ENCODE peak calls at places on chromosome 2, in five cellular contexts. One of them, this sample, is unnamed.
A peak's percentile ranks its signal among the peaks of the same experiment; 100 is the strongest.

GRCh38 chr2:164599954-164600589 is 21.2 kb downstream of the GRB14 start:
- DNase-seq in sigmoid colon: no peak
- DNase-seq in colonic mucosa: peak; percentile 34
- DNase-seq in GM23248: peak; percentile 90
- DNase-seq in tibial nerve: peak; percentile 54
- DNase-seq in this sample: no peak

GRCh38 chr2:216692636-216693413 is 2.5 kb downstream of the IGFBP5 start:
- DNase-seq in sigmoid colon: peak; percentile 97
- DNase-seq in colonic mucosa: peak; percentile 79
- DNase-seq in GM23248: peak; percentile 75
- DNase-seq in tibial nerve: peak; percentile 91
- DNase-seq in this sample: no peak

GRCh38 chr2:101806123-101806522 is 108.6 kb downstream of the MAP4K4 start:
- DNase-seq in sigmoid colon: no peak
- DNase-seq in colonic mucosa: no peak
- DNase-seq in GM23248: peak; percentile 75
- DNase-seq in tibial nerve: no peak
- DNase-seq in this sample: no peak

GRCh38 chr2:111057045-111057444 is 63.7 kb upstream of the BCL2L11 start:
- DNase-seq in sigmoid colon: no peak
- DNase-seq in colonic mucosa: no peak
- DNase-seq in GM23248: no peak
- DNase-seq in tibial nerve: no peak
- DNase-seq in this sample: no peak

GRCh38 chr2:235859651-235860050 is 308.5 kb downstream of the GBX2 start:
- DNase-seq in sigmoid colon: peak; percentile 37
- DNase-seq in colonic mucosa: no peak
- DNase-seq in GM23248: no peak
- DNase-seq in tibial nerve: peak; percentile 15
- DNase-seq in this sample: no peak

GRCh38 chr2:220166616-220167015 is 539.2 kb downstream of the SLC4A3 start:
- DNase-seq in sigmoid colon: no peak
- DNase-seq in colonic mucosa: no peak
- DNase-seq in GM23248: peak; percentile 27
- DNase-seq in tibial nerve: peak; percentile 27
- DNase-seq in this sample: no peak

GRCh38 chr2:54503192-54503591 is 47.1 kb downstream of the SPTBN1 start:
- DNase-seq in sigmoid colon: no peak
- DNase-seq in colonic mucosa: peak; percentile 30
- DNase-seq in GM23248: peak; percentile 43
- DNase-seq in tibial nerve: no peak
- DNase-seq in this sample: no peak

GRCh38 chr2:238202326-238203103 is 980 bp downstream of the ILKAP start:
- DNase-seq in sigmoid colon: no peak
- DNase-seq in colonic mucosa: peak; percentile 22
- DNase-seq in GM23248: peak; percentile 69
- DNase-seq in tibial nerve: no peak
- DNase-seq in this sample: peak; percentile 22

GRCh38 chr2:36352711-36353110 is 2.9 kb upstream of the CRIM1 start:
- DNase-seq in sigmoid colon: no peak
- DNase-seq in colonic mucosa: no peak
- DNase-seq in GM23248: peak; percentile 96
- DNase-seq in tibial nerve: no peak
- DNase-seq in this sample: no peak

GRCh38 chr2:148240838-148241237 is 219.9 kb downstream of the MBD5 start:
- DNase-seq in sigmoid colon: no peak
- DNase-seq in colonic mucosa: no peak
- DNase-seq in GM23248: no peak
- DNase-seq in tibial nerve: no peak
- DNase-seq in this sample: no peak

GRCh38 chr2:46252891-46253659 is 44.1 kb upstream of the EPAS1 start:
- DNase-seq in sigmoid colon: no peak
- DNase-seq in colonic mucosa: no peak
- DNase-seq in GM23248: peak; percentile 70
- DNase-seq in tibial nerve: no peak
- DNase-seq in this sample: no peak

GRCh38 chr2:216519154-216519762 is 20.6 kb downstream of the RPL37A start:
- DNase-seq in sigmoid colon: peak; percentile 76
- DNase-seq in colonic mucosa: peak; percentile 80
- DNase-seq in GM23248: peak; percentile 84
- DNase-seq in tibial nerve: peak; percentile 93
- DNase-seq in this sample: peak; percentile 83

GRCh38 chr2:69305712-69306611 is 81.1 kb downstream of the GFPT1 start:
- DNase-seq in sigmoid colon: no peak
- DNase-seq in colonic mucosa: no peak
- DNase-seq in GM23248: peak; percentile 65
- DNase-seq in tibial nerve: no peak
- DNase-seq in this sample: no peak

GRCh38 chr2:151251012-151251411 is 10.7 kb downstream of the RBM43 start:
- DNase-seq in sigmoid colon: no peak
- DNase-seq in colonic mucosa: no peak
- DNase-seq in GM23248: peak; percentile 88
- DNase-seq in tibial nerve: no peak
- DNase-seq in this sample: no peak

GRCh38 chr2:48220463-48220862 is 309.5 kb upstream of the STON1 start:
- DNase-seq in sigmoid colon: no peak
- DNase-seq in colonic mucosa: no peak
- DNase-seq in GM23248: no peak
- DNase-seq in tibial nerve: no peak
- DNase-seq in this sample: no peak

GRCh38 chr2:216221806-216222205 is 112.7 kb downstream of the XRCC5 start:
- DNase-seq in sigmoid colon: no peak
- DNase-seq in colonic mucosa: no peak
- DNase-seq in GM23248: peak; percentile 65
- DNase-seq in tibial nerve: no peak
- DNase-seq in this sample: no peak

GRCh38 chr2:220999351-220999750 is 572.8 kb downstream of the EPHA4 start:
- DNase-seq in sigmoid colon: no peak
- DNase-seq in colonic mucosa: no peak
- DNase-seq in GM23248: peak; percentile 63
- DNase-seq in tibial nerve: no peak
- DNase-seq in this sample: no peak

GRCh38 chr2:6864251-6864758 is 1.4 kb downstream of the CMPK2 start:
- DNase-seq in sigmoid colon: no peak
- DNase-seq in colonic mucosa: no peak
- DNase-seq in GM23248: no peak
- DNase-seq in tibial nerve: no peak
- DNase-seq in this sample: no peak

GRCh38 chr2:118980022-118980421 is 38.0 kb downstream of the MARCO start:
- DNase-seq in sigmoid colon: no peak
- DNase-seq in colonic mucosa: no peak
- DNase-seq in GM23248: no peak
- DNase-seq in tibial nerve: no peak
- DNase-seq in this sample: no peak

GRCh38 chr2:119947535-119947934 is 65.3 kb upstream of the EPB41L5 start:
- DNase-seq in sigmoid colon: no peak
- DNase-seq in colonic mucosa: no peak
- DNase-seq in GM23248: no peak
- DNase-seq in tibial nerve: no peak
- DNase-seq in this sample: no peak

GRCh38 chr2:16745466-16745865 is 79.8 kb upstream of the CYRIA start:
- DNase-seq in sigmoid colon: no peak
- DNase-seq in colonic mucosa: no peak
- DNase-seq in GM23248: peak; percentile 15
- DNase-seq in tibial nerve: no peak
- DNase-seq in this sample: no peak

GRCh38 chr2:160252278-160252887 is 52.3 kb upstream of the ITGB6 start:
- DNase-seq in sigmoid colon: no peak
- DNase-seq in colonic mucosa: no peak
- DNase-seq in GM23248: peak; percentile 53
- DNase-seq in tibial nerve: no peak
- DNase-seq in this sample: no peak

GRCh38 chr2:66446178-66446860 is 11.4 kb downstream of the MEIS1 start:
- DNase-seq in sigmoid colon: peak; percentile 84
- DNase-seq in colonic mucosa: no peak
- DNase-seq in GM23248: peak; percentile 72
- DNase-seq in tibial nerve: no peak
- DNase-seq in this sample: peak; percentile 46

GRCh38 chr2:120275617-120276400 is 23.2 kb downstream of the RALB start:
- DNase-seq in sigmoid colon: no peak
- DNase-seq in colonic mucosa: no peak
- DNase-seq in GM23248: no peak
- DNase-seq in tibial nerve: no peak
- DNase-seq in this sample: no peak

GRCh38 chr2:85680707-85681353 is 12.8 kb upstream of the SFTPB start:
- DNase-seq in sigmoid colon: peak; percentile 41
- DNase-seq in colonic mucosa: no peak
- DNase-seq in GM23248: peak; percentile 33
- DNase-seq in tibial nerve: no peak
- DNase-seq in this sample: peak; percentile 30

GRCh38 chr2:444937-445884 is 157.3 kb upstream of the ALKAL2 start:
- DNase-seq in sigmoid colon: no peak
- DNase-seq in colonic mucosa: no peak
- DNase-seq in GM23248: no peak
- DNase-seq in tibial nerve: no peak
- DNase-seq in this sample: no peak

GRCh38 chr2:172195836-172196376 is 93.2 kb upstream of the DLX2 start:
- DNase-seq in sigmoid colon: no peak
- DNase-seq in colonic mucosa: peak; percentile 55
- DNase-seq in GM23248: no peak
- DNase-seq in tibial nerve: no peak
- DNase-seq in this sample: peak; percentile 65
- H3K9me3 ChIP-seq in sigmoid colon: no peaks in the 10 kb centered on the region
- H3K9me3 ChIP-seq in colonic mucosa: no peaks in the 10 kb centered on the region
- H3K9me3 ChIP-seq in GM23248: no peaks in the 10 kb centered on the region
- H3K9me3 ChIP-seq in tibial nerve: no peaks in the 10 kb centered on the region
- H3K9me3 ChIP-seq in this sample: no peaks in the 10 kb centered on the region

DNA sequence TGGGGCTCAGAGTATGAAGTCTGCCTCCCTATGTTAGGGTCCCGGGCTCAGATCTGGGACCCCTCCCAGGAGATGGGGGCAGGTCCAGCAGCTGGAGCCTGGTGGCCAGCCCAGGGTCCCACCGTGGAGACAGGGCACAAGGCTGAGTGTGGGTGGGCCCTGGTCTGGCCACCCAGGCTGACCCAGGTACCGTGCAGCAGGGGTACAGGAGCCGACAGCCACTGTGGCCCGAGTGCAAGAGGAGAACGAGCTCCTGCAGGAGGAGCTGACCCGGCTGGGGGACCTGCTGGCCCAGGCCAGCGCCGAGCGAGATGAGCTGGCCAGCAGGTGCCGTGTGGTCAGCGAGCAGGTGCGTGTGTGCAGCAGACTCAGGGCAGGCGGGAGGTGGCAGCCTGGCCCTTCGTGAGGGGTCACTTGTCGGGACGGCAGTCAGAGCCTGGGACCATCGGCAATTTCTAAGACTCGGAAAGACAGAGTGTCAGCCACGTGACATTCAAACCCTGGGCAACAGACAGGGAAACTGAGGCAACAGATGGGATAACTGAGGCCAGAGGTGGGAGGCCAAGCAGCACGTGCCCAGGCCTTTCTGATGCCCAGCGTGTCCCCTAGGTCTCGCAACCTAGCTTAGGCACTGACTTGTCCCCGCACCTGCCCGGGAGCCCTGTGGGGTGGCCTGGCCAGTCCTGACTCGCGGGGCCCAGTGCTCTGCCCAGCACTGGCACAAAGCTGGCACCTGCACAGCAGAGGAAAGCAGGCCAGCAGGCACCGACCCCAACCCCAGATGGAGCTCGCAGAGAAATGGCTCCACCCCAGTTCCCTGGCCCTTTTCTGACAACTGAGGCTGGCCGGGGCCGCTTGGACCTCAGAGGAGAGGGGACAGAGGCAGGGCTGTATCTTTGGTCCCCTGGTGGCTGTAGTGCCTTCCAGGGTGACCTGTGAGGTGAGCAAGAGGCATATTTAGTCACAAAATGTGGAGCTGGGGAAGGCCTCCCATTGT is 13.9 kb downstream of the CROCC2 start:
- DNase-seq in sigmoid colon: peak; percentile 50
- DNase-seq in colonic mucosa: no peak
- DNase-seq in GM23248: no peak
- DNase-seq in tibial nerve: no peak
- DNase-seq in this sample: no peak
- H3K27ac ChIP-seq in sigmoid colon: no peak overlapping the region
- H3K27ac ChIP-seq in colonic mucosa: no peak overlapping the region
- H3K27ac ChIP-seq in GM23248: peak overlapping the region; percentile 97
- H3K27ac ChIP-seq in tibial nerve: no peak overlapping the region
- H3K27ac ChIP-seq in this sample: no peak overlapping the region

GRCh38 chr2:23756593-23757292 is 170.2 kb downstream of the ATAD2B start:
- DNase-seq in sigmoid colon: no peak
- DNase-seq in colonic mucosa: no peak
- DNase-seq in GM23248: no peak
- DNase-seq in tibial nerve: no peak
- DNase-seq in this sample: no peak
- H3K4me3 ChIP-seq in sigmoid colon: no peak overlapping the region
- H3K4me3 ChIP-seq in colonic mucosa: no peak overlapping the region
- H3K4me3 ChIP-seq in GM23248: no peak overlapping the region
- H3K4me3 ChIP-seq in tibial nerve: no peak overlapping the region
- H3K4me3 ChIP-seq in this sample: no peak overlapping the region

GRCh38 chr2:168536925-168537466 is 80.9 kb downstream of the CERS6 start:
- DNase-seq in sigmoid colon: no peak
- DNase-seq in colonic mucosa: no peak
- DNase-seq in GM23248: peak; percentile 48
- DNase-seq in tibial nerve: no peak
- DNase-seq in this sample: no peak
- H3K9me3 ChIP-seq in sigmoid colon: no peaks in the 10 kb centered on the region
- H3K9me3 ChIP-seq in colonic mucosa: no peaks in the 10 kb centered on the region
- H3K9me3 ChIP-seq in GM23248: no peaks in the 10 kb centered on the region
- H3K9me3 ChIP-seq in tibial nerve: no peaks in the 10 kb centered on the region
- H3K9me3 ChIP-seq in this sample: no peaks in the 10 kb centered on the region

GRCh38 chr2:126644630-126645191 is 11.2 kb upstream of the GYPC start:
- DNase-seq in sigmoid colon: no peak
- DNase-seq in colonic mucosa: no peak
- DNase-seq in GM23248: no peak
- DNase-seq in tibial nerve: peak; percentile 23
- DNase-seq in this sample: no peak

GRCh38 chr2:126645211-126645618 is 10.7 kb upstream of the GYPC start:
- DNase-seq in sigmoid colon: no peak
- DNase-seq in colonic mucosa: no peak
- DNase-seq in GM23248: no peak
- DNase-seq in tibial nerve: peak; percentile 3
- DNase-seq in this sample: no peak

GRCh38 chr2:126642031-126642430 is 13.9 kb upstream of the GYPC start:
- DNase-seq in sigmoid colon: no peak
- DNase-seq in colonic mucosa: no peak
- DNase-seq in GM23248: no peak
- DNase-seq in tibial nerve: peak; percentile 1
- DNase-seq in this sample: no peak

GRCh38 chr2:126643431-126643830 is 12.5 kb upstream of the GYPC start:
- DNase-seq in sigmoid colon: no peak
- DNase-seq in colonic mucosa: no peak
- DNase-seq in GM23248: no peak
- DNase-seq in tibial nerve: peak; percentile 3
- DNase-seq in this sample: no peak

GRCh38 chr2:126643972-126644371 is 12.0 kb upstream of the GYPC start:
- DNase-seq in sigmoid colon: no peak
- DNase-seq in colonic mucosa: no peak
- DNase-seq in GM23248: no peak
- DNase-seq in tibial nerve: peak; percentile 1
- DNase-seq in this sample: no peak
- H3K27ac ChIP-seq in sigmoid colon: no peak overlapping the region
- H3K27ac ChIP-seq in colonic mucosa: no peak overlapping the region
- H3K27ac ChIP-seq in GM23248: no peak overlapping the region
- H3K27ac ChIP-seq in tibial nerve: no peak overlapping the region
- H3K27ac ChIP-seq in this sample: no peak overlapping the region

This sample was measured in Peyer's patch.